ENCODE peak calls at places on chromosome 11, in nine cellular contexts. D is cardiac fibroblast; L is stimulated activated CD4-positive, alpha-beta T cell treated with anti-CD3 and anti-CD28 coated beads, Interleukin-2, amount 100 ng/mL, for 48 hours; A is ACHN; C is non-pigmented ciliary epithelial cell; M is glutamatergic neuron; S is frontal cortex; W is pons; V is stimulated activated CD8-positive, alpha-beta memory T cell treated with anti-CD3 and anti-CD28 coated beads, Interleukin-4, amount 100 ng/mL, for 24 hours. R is an unnamed sample.

GRCh38 chr11:70176940-70177689 is 26.0 kb upstream of the FADD start:
- DNase-seq in A (peak; percentile 8), C (no peak), V (peak; percentile 30), W (no peak), L (peak; percentile 56), M (peak; percentile 76), D (peak; percentile 14), S (no peak), R (peak; percentile 54)

GRCh38 chr11:12224537-12224893 is 114.1 kb downstream of the MICAL2 start:
- DNase-seq in W (peak; percentile 57), C (no peak), M (no peak), V (peak; percentile 84), D (peak; percentile 88), L (peak; percentile 76), S (no peak), A (no peak), R (peak; percentile 76)

GRCh38 chr11:102762414-102762813 is 18.0 kb downstream of the MMP10 start:
- DNase-seq in V (no peak), C (no peak), A (no peak), W (no peak), M (no peak), S (no peak), L (no peak), D (peak; percentile 41), R (no peak)

GRCh38 chr11:69825037-69825834 is 6.0 kb upstream of the FGF3 start:
- DNase-seq in L (no peak), V (no peak), S (no peak), M (no peak), C (no peak), A (no peak), W (no peak), D (no peak), R (no peak)

GRCh38 chr11:76371170-76371569 is 9.8 kb downstream of the THAP12 start:
- DNase-seq in V (no peak), S (no peak), D (peak; percentile 87), L (peak; percentile 19), W (no peak), A (peak; percentile 11), M (no peak), C (peak; percentile 43), R (no peak)

GRCh38 chr11:36507824-36508489 is 2.1 kb downstream of the TRAF6 start:
- DNase-seq in V (no peak), A (no peak), S (no peak), W (no peak), C (no peak), M (no peak), D (no peak), L (no peak), R (no peak)

GRCh38 chr11:63829823-63830489 is 9.0 kb upstream of the MARK2 start:
- DNase-seq in L (no peak), C (no peak), V (no peak), W (no peak), D (peak; percentile 42), M (peak; percentile 25), A (peak; percentile 20), S (no peak), R (no peak)

GRCh38 chr11:115990004-115990447 is 485.8 kb upstream of the CADM1 start:
- DNase-seq in L (no peak), S (no peak), V (no peak), D (no peak), A (no peak), C (no peak), M (peak; percentile 71), W (no peak), R (no peak)

GRCh38 chr11:111422494-111423249 is 43.6 kb upstream of the POU2AF1 start:
- DNase-seq in L (peak; percentile 50), V (peak; percentile 36), D (peak; percentile 22), A (peak; percentile 47), W (no peak), M (peak; percentile 72), S (no peak), C (no peak), R (peak; percentile 68)

GRCh38 chr11:103043826-103044688 is 47.9 kb downstream of the DCUN1D5 start:
- DNase-seq in S (no peak), V (no peak), W (no peak), D (no peak), C (no peak), L (no peak), M (no peak), A (no peak), R (no peak)

GRCh38 chr11:12461516-12461915 is 84.1 kb downstream of the PARVA start:
- DNase-seq in A (no peak), S (no peak), C (no peak), V (no peak), W (no peak), L (no peak), M (no peak), D (no peak), R (no peak)

GRCh38 chr11:131195801-131196517 is 174.5 kb upstream of the NTM start:
- DNase-seq in S (no peak), C (no peak), D (peak; percentile 10), L (no peak), M (no peak), W (peak; percentile 44), A (peak; percentile 31), V (no peak), R (no peak)